ENCODE peak calls at places on chromosome 10, in five cellular contexts. A is K562, Y is GM12878, K is HepG2, X is H1. T is an unnamed sample.

GRCh38 chr10:22611425-22612111 is 102.8 kb downstream of the PIP4K2A start:
- DNase-seq in Y (peak; percentile 57), K (no peak), A (no peak), X (no peak), T (no peak)

GRCh38 chr10:50379652-50380051 is 128.3 kb upstream of the ASAH2 start:
- DNase-seq in X (no peak), K (no peak), Y (no peak), A (no peak), T (no peak)

GRCh38 chr10:104333037-104333727 is 5.1 kb downstream of the ITPRIP start:
- DNase-seq in X (no peak), Y (no peak), K (no peak), A (peak; percentile 49), T (peak; percentile 39)

GRCh38 chr10:30155401-30155800 is 96.0 kb upstream of the JCAD start:
- DNase-seq in X (no peak), Y (no peak), A (no peak), K (no peak), T (no peak)

GRCh38 chr10:119104653-119105024 is 726 bp downstream of the DENND10 start:
- DNase-seq in A (no peak), Y (no peak), X (peak; percentile 55), K (no peak), T (peak; percentile 41)

GRCh38 chr10:133335238-133336122 is 1.2 kb downstream of the CALY start:
- DNase-seq in K (no peak), A (peak; percentile 47), Y (no peak), X (peak; percentile 83), T (peak; percentile 81)

GRCh38 chr10:12874501-12874900 is 127.0 kb downstream of the CCDC3 start:
- DNase-seq in X (no peak), K (no peak), Y (no peak), A (no peak), T (no peak)

GRCh38 chr10:132508497-132509443 is 28.8 kb upstream of the INPP5A start:
- DNase-seq in A (no peak), Y (no peak), K (no peak), X (no peak), T (no peak)

GRCh38 chr10:43292745-43293676 is 26.1 kb upstream of the RASGEF1A start:
- DNase-seq in A (peak; percentile 55), X (no peak), Y (no peak), K (peak; percentile 21), T (peak; percentile 77)

GRCh38 chr10:87860156-87860795 is 3.1 kb downstream of the KLLN start:
- DNase-seq in K (peak; percentile 69), A (peak; percentile 16), Y (peak; percentile 63), X (no peak), T (peak; percentile 65)

GRCh38 chr10:484441-484924 is 205.0 kb downstream of the DIP2C start:
- DNase-seq in Y (no peak), X (peak; percentile 63), A (no peak), K (no peak), T (no peak)

GRCh38 chr10:114911052-114911697 is 26.8 kb upstream of the TRUB1 start:
- DNase-seq in K (no peak), X (no peak), Y (no peak), A (no peak), T (no peak)

GRCh38 chr10:71530781-71531180 is 134.1 kb downstream of the CDH23 start:
- DNase-seq in Y (no peak), X (no peak), A (no peak), K (no peak), T (no peak)

GRCh38 chr10:127036987-127037386 is 131.8 kb downstream of the DOCK1 start:
- DNase-seq in A (no peak), Y (no peak), X (no peak), K (no peak), T (no peak)

GRCh38 chr10:79247373-79248137 is 99.7 kb upstream of the PPIF start:
- DNase-seq in A (no peak), K (no peak), Y (no peak), X (no peak), T (no peak)

GRCh38 chr10:7046615-7047014 is 364.2 kb downstream of the SFMBT2 start:
- DNase-seq in K (no peak), Y (peak; percentile 13), A (no peak), X (no peak), T (no peak)

GRCh38 chr10:16436758-16437539 is at the start of gene PTER:
- DNase-seq in X (peak; percentile 99), A (peak; percentile 94), Y (peak; percentile 89), K (peak; percentile 78), T (peak; percentile 98)

GRCh38 chr10:47277352-47278151 is 22.4 kb upstream of the GDF10 start:
- DNase-seq in X (no peak), A (no peak), Y (no peak), K (no peak), T (peak; percentile 4)

GRCh38 chr10:32938554-32939061 is 19.4 kb downstream of the ITGB1 start:
- DNase-seq in X (no peak), A (peak; percentile 14), K (peak; percentile 83), Y (no peak), T (peak; percentile 40)

GRCh38 chr10:4246881-4247358 is 461.9 kb upstream of the KLF6 start:
- DNase-seq in A (no peak), X (no peak), Y (no peak), K (no peak), T (no peak)

GRCh38 chr10:43000651-43001426 is 76.0 kb upstream of the RET start:
- DNase-seq in Y (no peak), X (no peak), A (no peak), K (no peak), T (no peak)

GRCh38 chr10:10973310-10973709 is 44.4 kb upstream of the CELF2 start:
- DNase-seq in K (no peak), X (no peak), Y (no peak), A (no peak), T (no peak)

GRCh38 chr10:110414563-110415309 is 83.0 kb upstream of the DUSP5 start:
- DNase-seq in X (no peak), Y (peak; percentile 99), A (no peak), K (peak; percentile 35), T (no peak)

GRCh38 chr10:380313-380955 is 245.2 kb downstream of the ZMYND11 start:
- DNase-seq in X (no peak), Y (no peak), A (no peak), K (no peak), T (no peak)

GRCh38 chr10:88865281-88865876 is 13.7 kb upstream of the ANKRD22 start:
- DNase-seq in Y (no peak), A (no peak), K (no peak), X (no peak), T (no peak)

GRCh38 chr10:50416885-50417284 is 165.6 kb upstream of the ASAH2 start:
- DNase-seq in X (no peak), Y (no peak), K (no peak), A (peak; percentile 31), T (no peak)

DNA sequence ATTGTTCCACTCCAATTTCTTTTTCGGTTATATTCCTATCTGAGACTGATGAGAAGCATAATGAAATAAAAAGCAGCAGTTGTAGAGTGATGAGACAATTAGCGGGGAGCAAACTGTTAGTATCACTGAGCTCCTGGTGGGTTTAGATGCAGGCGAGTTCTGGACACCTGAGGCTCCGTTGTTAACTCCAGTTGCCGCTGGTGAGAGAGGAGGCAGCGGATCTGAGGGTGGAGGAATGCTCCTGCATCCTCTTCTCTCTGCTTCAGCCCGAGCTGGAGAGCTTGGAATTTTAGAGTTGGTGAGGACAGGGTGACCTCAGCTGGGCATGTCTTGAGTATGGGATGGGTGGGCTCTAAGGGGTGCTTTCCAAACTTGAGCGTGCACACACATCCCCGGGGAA is 31.4 kb downstream of the LRMDA start:
- DNase-seq in K (no peak), A (no peak), Y (no peak), X (no peak), T (peak; percentile 16)
- TF ChIP-seq EZH2 in K (no peak), A (no peak), Y (no peak), X (no peak), T (no peak)

DNA sequence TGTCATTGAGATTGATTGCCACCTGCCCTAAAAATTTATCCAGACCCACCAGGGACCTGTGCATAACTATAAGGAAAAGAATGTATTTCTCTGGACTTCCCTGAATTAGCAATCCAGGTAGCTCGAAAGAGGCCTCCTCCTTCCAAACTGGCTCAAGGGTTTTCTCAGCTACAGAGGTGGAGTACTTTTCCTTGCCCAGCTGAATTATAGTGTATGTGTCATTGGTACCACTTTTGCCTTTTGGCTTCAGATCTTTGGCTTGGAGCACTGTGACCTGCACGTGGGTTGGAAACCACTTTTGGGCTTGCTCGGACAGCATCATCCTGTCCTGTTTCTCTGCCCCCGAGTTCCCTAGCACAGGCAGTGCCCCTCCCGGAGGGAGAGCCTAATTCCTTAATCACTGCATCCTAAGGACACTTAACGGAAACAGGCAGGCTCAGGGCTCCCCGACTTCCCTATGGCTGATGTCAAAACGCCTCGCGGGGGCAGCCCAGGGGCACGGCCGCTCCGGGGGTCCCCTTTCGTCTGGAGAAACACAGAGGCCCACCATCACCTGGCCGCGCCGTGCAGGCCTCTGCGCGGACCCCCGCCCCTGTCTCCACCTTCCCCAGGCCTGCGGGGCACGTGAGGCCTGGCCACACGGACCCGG is 775 bp downstream of the RAB11FIP2 start:
- DNase-seq in K (peak; percentile 15), Y (peak; percentile 4), A (peak; percentile 9), X (peak; percentile 75), T (peak; percentile 65)
- TF ChIP-seq POLR2AphosphoS5 in K (no peak), Y (no peak), A (no peak), X (no peak), T (no peak)

DNA sequence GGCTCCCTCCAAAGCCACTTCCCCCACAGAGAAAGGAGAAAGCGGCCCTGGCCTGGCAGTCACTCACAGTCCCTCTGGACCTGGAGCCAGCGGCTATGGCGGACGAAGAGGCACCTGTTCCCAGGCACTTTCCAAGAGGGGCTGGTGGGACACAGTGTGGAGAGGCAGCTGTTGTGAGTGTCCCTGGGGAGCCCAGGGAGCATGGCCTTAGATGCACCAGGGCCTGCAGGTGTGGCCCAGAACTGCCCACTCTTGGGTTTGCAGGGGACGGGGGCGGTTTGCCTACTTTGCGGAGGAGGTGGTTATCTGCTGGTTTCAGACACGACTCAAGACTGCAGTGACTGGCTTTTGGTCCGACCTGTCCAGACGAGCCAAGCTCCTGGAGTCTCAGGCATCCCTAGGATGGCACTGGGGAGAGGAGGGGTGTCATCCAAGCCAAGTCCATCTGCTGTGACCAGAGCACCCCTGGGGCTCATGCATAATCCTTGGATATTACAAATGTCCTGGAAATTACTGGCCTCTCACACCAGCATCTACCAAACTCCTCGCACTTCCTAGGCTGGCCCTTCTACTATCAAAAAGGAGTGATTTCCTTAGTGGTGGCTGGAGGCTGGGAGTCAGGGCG is 18.4 kb downstream of the CTBP2 start:
- DNase-seq in K (no peak), X (no peak), A (peak; percentile 43), Y (no peak), T (no peak)
- TF ChIP-seq CREB1 in K (no peak), X (no peak), A (no peak), Y (no peak), T (no peak)

DNA sequence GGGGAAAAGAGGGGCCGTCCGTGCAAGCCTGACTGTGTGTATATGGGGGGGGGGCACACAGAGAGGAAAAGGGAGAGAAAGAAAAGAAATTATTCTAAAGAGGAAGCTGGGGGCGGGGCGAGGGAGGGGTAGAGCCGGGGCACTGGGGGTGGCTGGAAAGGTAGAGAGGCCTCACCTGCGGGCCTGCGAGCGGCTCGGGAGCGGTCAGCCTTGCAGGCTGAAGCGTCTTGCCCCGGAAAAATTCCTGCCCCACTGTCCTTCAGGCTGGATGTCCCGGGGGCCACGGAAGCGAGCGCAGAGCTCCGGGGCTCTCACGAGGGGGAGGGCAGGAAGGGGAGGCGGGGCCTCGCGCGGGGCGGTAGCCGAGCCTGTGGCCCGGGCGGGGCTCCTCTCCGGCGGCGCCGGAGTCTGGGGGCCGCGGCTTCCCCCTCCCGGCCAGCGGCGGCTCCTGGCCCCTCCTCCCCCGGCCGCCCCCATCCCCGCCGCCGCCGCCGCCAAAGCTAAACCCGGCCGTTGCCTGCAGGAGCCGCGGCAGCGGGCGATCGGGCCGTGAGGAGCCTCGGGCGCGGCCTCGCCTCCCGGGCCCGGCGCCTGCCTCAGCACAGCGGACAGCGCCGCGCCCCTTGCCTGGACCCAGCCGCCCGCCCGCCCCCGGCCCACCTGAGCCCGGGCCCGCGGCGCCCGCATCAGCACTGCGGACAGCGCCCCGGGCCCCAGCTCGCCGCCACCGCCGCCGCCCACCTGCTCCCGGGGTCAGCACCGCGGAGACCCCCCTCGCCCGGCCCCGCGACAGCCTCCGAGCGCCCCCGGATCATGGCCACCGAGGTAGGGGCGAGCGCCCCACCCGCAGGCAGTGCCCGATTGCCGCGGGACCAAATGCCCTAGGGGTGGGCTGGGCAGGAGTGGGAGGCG is at the start of gene GOLGA7B:
- DNase-seq in K (peak; percentile 5), Y (no peak), A (peak; percentile 72), X (peak; percentile 86), T (peak; percentile 89)
- TF ChIP-seq EZH2 in K (no peak), Y (no peak), A (no peak), X (no peak), T (no peak)

T was measured in GM23338.